ENCODE peak calls at places on chromosomes 13 and 19, in seven cellular contexts. T, Y, P, O, H, W and S are unnamed samples.
A peak's percentile ranks its signal among the peaks of the same experiment; 100 is the strongest.

GRCh38 chr13:113990321-113990837 is 16.5 kb upstream of the C13orf46 start:
- DNase-seq in O (no peak), Y (no peak), W (no peak), H (peak; percentile 9), P (no peak), T (no peak), S (no peak)

GRCh38 chr13:99075268-99076191 is 97.7 kb upstream of the DOCK9 start:
- DNase-seq in O (no peak), H (no peak), Y (no peak), P (no peak), T (no peak), W (no peak), S (no peak)

GRCh38 chr19:3907626-3908265 is 25.1 kb upstream of the NMRK2 start:
- DNase-seq in W (no peak), T (no peak), Y (no peak), O (no peak), P (no peak), H (no peak), S (no peak)

GRCh38 chr19:679418-680286 is 3.5 kb downstream of the FSTL3 start:
- DNase-seq in T (peak; percentile 48), W (peak; percentile 58), Y (peak; percentile 80), O (peak; percentile 80), P (peak; percentile 82), H (peak; percentile 39), S (peak; percentile 72)

GRCh38 chr19:40339018-40339728 is 9.0 kb downstream of the C19orf47 start:
- DNase-seq in O (no peak), P (no peak), Y (no peak), W (no peak), T (no peak), H (no peak), S (no peak)

GRCh38 chr13:110499621-110500281 is 61.8 kb downstream of the RAB20 start:
- DNase-seq in Y (peak; percentile 50), O (no peak), W (peak; percentile 21), H (no peak), P (no peak), T (no peak), S (peak; percentile 45)

GRCh38 chr13:98752111-98752941 is at the start of gene SLC15A1:
- DNase-seq in W (no peak), O (no peak), H (no peak), Y (no peak), P (no peak), T (no peak), S (peak; percentile 44)

GRCh38 chr13:109274188-109274821 is 512.1 kb downstream of the IRS2 start:
- DNase-seq in H (no peak), Y (peak; percentile 72), T (peak; percentile 41), P (no peak), W (peak; percentile 40), O (no peak), S (no peak)

GRCh38 chr19:947090-947706 is 21.4 kb downstream of the ARID3A start:
- DNase-seq in H (no peak), T (no peak), W (no peak), Y (no peak), P (no peak), O (no peak), S (no peak)

GRCh38 chr19:36114763-36115452 is at the start of gene POLR2I:
- DNase-seq in T (peak; percentile 99), H (peak; percentile 98), W (peak; percentile 99), P (peak; percentile 99), Y (peak; percentile 100), O (peak; percentile 99), S (peak; percentile 98)

GRCh38 chr13:81639984-81640582 is 1299.2 kb upstream of the SPRY2 start:
- DNase-seq in H (no peak), T (no peak), Y (no peak), P (no peak), W (no peak), O (no peak), S (peak; percentile 20)

GRCh38 chr13:110503037-110503901 is 58.3 kb downstream of the RAB20 start:
- DNase-seq in Y (peak; percentile 12), T (no peak), W (no peak), P (peak; percentile 85), H (no peak), O (no peak), S (no peak)

GRCh38 chr13:112859817-112860190 is 109.2 kb upstream of the MCF2L start:
- DNase-seq in H (no peak), W (peak; percentile 7), T (peak; percentile 46), P (peak; percentile 69), Y (peak; percentile 82), O (no peak), S (peak; percentile 16)

GRCh38 chr13:29817604-29818378 is 32.6 kb downstream of the UBL3 start:
- DNase-seq in Y (peak; percentile 23), H (no peak), O (no peak), W (no peak), P (no peak), T (no peak), S (no peak)

GRCh38 chr13:98014766-98015165 is 61.3 kb downstream of the IPO5 start:
- DNase-seq in H (no peak), P (no peak), O (no peak), W (peak; percentile 15), T (peak; percentile 64), Y (peak; percentile 93), S (no peak)

GRCh38 chr13:20518652-20519051 is 7.0 kb downstream of the CRYL1 start:
- DNase-seq in O (no peak), W (no peak), H (no peak), Y (no peak), T (no peak), P (no peak), S (no peak)

GRCh38 chr19:29583196-29584006 is 22.7 kb upstream of the POP4 start:
- DNase-seq in Y (peak; percentile 48), H (no peak), P (no peak), O (no peak), T (no peak), W (peak; percentile 34), S (no peak)

GRCh38 chr19:34676697-34677385 is at the start of gene SCGB2B2:
- DNase-seq in Y (no peak), P (no peak), O (peak; percentile 89), H (no peak), T (no peak), W (peak; percentile 61), S (peak; percentile 53)
- TF ChIP-seq CTCF in Y (no peak), P (no peak), O (no peak), H (no peak), T (peak; percentile 34), W (no peak), S (no peak)

DNA sequence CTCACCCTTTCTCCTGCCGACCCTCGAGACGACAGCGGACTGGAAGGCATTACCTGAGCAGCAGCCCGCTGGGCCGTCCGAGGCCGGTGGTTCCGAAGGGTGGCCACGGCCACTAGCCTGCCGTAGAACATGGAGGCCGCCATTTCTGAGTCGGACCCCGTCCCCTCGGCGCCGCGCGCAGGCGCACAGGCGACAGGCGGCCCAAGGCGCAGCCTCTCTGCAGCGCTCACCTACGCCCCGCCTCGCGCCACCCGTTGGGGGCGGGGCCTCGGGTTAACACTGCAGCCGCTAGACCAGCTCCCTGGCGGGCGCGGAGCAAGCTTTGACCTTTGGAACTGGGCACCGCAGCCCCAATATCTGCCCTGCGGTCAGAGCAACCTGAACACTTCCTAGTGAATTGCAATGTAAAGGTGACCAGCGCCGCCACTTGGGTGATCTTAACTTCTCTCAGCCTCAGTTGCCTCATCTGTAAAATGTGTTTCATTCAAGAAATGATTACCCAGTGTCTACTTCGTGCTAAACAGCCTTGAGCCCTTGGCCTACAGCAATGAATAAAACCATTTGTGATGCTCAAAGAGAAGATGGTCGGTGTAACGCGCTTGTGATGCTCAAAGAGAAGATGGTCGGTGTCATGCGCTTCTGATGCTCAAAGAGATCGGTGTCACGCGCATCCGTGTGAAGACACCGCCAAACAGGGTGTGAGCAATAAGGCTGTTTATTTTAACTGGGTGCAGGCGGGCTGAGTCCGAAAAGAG is at the start of gene SUCLA2:
- DNase-seq in O (peak; percentile 92), T (peak; percentile 65), P (peak; percentile 92), Y (peak; percentile 82), H (peak; percentile 85), W (peak; percentile 91), S (peak; percentile 98)
- TF ChIP-seq CTCF in O (no peak), T (no peak), P (no peak), Y (no peak), H (no peak), W (no peak), S (peak; percentile 19)

GRCh38 chr13:91162180-91162579 is 185.3 kb upstream of the MIR17HG start:
- DNase-seq in T (no peak), O (no peak), H (no peak), P (no peak), Y (no peak), W (no peak), S (no peak)
- TF ChIP-seq CTCF in T (no peak), O (no peak), H (no peak), P (no peak), Y (no peak), W (no peak), S (no peak)

GRCh38 chr19:11261902-11262839 is at the start of gene DOCK6:
- DNase-seq in H (no peak), O (peak; percentile 58), Y (no peak), W (no peak), P (peak; percentile 47), T (no peak), S (peak; percentile 81)
- TF ChIP-seq CTCF in H (no peak), O (peak; percentile 21), Y (peak; percentile 38), W (peak; percentile 56), P (no peak), T (peak; percentile 46), S (peak; percentile 30)

DNA sequence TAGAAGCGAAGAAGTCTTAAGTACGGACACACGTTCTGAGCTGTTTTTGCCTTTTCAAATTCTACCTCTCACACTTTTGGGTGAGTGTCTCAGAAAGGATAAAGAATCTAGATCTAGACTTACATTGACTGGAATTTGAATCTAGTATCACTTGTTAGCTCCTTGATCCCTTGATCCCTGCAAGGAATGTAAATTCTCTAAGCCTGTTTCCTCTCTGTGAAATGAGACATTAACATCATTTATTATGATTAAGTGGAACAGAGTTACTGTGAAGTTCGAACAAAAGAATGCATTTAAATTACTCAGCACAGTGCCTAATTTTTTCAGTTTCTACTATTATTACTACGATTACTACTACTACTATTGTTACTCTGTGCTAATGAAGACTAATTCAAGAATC is 86.6 kb upstream of the POSTN start:
- DNase-seq in P (no peak), O (no peak), H (no peak), W (no peak), T (no peak), Y (peak; percentile 28), S (no peak)
- TF ChIP-seq CTCF in P (no peak), O (no peak), H (no peak), W (no peak), T (no peak), Y (no peak), S (no peak)

DNA sequence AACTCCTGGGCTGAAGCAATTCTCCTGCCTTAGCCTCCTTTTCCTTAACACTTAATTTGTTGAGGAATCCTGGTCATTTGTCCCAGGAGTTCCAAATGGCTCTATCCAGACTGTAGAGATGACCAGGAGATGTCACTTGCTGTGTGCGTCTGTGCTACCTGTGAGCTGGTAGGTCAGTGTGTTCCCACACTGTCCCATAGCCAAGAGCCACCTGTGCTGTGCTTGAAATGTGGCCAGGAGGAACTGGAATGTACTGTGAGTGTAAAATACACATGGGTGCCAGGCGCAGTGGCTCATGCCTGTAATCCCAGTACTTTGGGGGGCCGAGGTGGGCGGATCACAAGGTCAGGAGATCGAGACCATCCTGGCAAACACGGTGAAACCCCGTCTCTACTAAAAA is 29.4 kb upstream of the KDM4B start:
- DNase-seq in H (no peak), W (no peak), T (no peak), Y (no peak), P (no peak), O (no peak), S (no peak)
- TF ChIP-seq CTCF in H (no peak), W (no peak), T (no peak), Y (no peak), P (no peak), O (no peak), S (no peak)